ENCODE peak calls at places on chromosome 13, in five cellular contexts. One of them, this sample, is unnamed.

GRCh38 chr13:107276936-107277335 is 709.0 kb upstream of the ARGLU1 start:
- DNase-seq in GM12878: no peak
- DNase-seq in A549: no peak
- DNase-seq in K562: no peak
- DNase-seq in SK-N-SH: no peak
- DNase-seq in this sample: no peak

GRCh38 chr13:93309886-93310520 is 83.4 kb downstream of the GPC6 start:
- DNase-seq in K562: no peak
- DNase-seq in SK-N-SH: no peak
- DNase-seq in GM12878: no peak
- DNase-seq in A549: no peak
- DNase-seq in this sample: peak; percentile 5

GRCh38 chr13:97975851-97976550 is 22.5 kb downstream of the IPO5 start:
- DNase-seq in SK-N-SH: peak; percentile 98
- DNase-seq in GM12878: no peak
- DNase-seq in K562: peak; percentile 90
- DNase-seq in A549: peak; percentile 69
- DNase-seq in this sample: peak; percentile 86

GRCh38 chr13:98653471-98653985 is 76.6 kb upstream of the STK24 start:
- DNase-seq in A549: peak; percentile 80
- DNase-seq in SK-N-SH: peak; percentile 84
- DNase-seq in GM12878: peak; percentile 39
- DNase-seq in K562: peak; percentile 68
- DNase-seq in this sample: peak; percentile 63

GRCh38 chr13:43031881-43032280 is 8.5 kb downstream of the DNAJC15 start:
- DNase-seq in A549: no peak
- DNase-seq in GM12878: no peak
- DNase-seq in SK-N-SH: no peak
- DNase-seq in K562: no peak
- DNase-seq in this sample: no peak

GRCh38 chr13:97262058-97262457 is 39.9 kb downstream of the MBNL2 start:
- DNase-seq in K562: no peak
- DNase-seq in GM12878: no peak
- DNase-seq in A549: no peak
- DNase-seq in SK-N-SH: no peak
- DNase-seq in this sample: no peak

GRCh38 chr13:85659493-85659892 is 139.7 kb downstream of the SLITRK6 start:
- DNase-seq in K562: no peak
- DNase-seq in A549: no peak
- DNase-seq in SK-N-SH: no peak
- DNase-seq in GM12878: no peak
- DNase-seq in this sample: no peak

GRCh38 chr13:75294110-75294509 is 187.9 kb downstream of the TBC1D4 start:
- DNase-seq in K562: no peak
- DNase-seq in SK-N-SH: no peak
- DNase-seq in GM12878: no peak
- DNase-seq in A549: no peak
- DNase-seq in this sample: peak; percentile 28

GRCh38 chr13:30088312-30088855 is 219.0 kb downstream of the KATNAL1 start:
- DNase-seq in SK-N-SH: no peak
- DNase-seq in A549: no peak
- DNase-seq in K562: no peak
- DNase-seq in GM12878: no peak
- DNase-seq in this sample: no peak

GRCh38 chr13:100523437-100523836 is 65.2 kb downstream of the GGACT start:
- DNase-seq in K562: no peak
- DNase-seq in GM12878: no peak
- DNase-seq in SK-N-SH: no peak
- DNase-seq in A549: no peak
- DNase-seq in this sample: no peak
- TF ChIP-seq RFX5 in K562: no peak
- TF ChIP-seq RFX5 in GM12878: no peak
- TF ChIP-seq RFX5 in SK-N-SH: no peak
- TF ChIP-seq RFX5 in A549: no peak
- TF ChIP-seq RFX5 in this sample: no peak

GRCh38 chr13:113786262-113786841 is 27.3 kb downstream of the TMEM255B start:
- DNase-seq in A549: no peak
- DNase-seq in K562: no peak
- DNase-seq in GM12878: no peak
- DNase-seq in SK-N-SH: no peak
- DNase-seq in this sample: no peak
- TF ChIP-seq REST in A549: no peak
- TF ChIP-seq REST in K562: no peak
- TF ChIP-seq REST in GM12878: no peak
- TF ChIP-seq REST in SK-N-SH: no peak
- TF ChIP-seq REST in this sample: no peak

GRCh38 chr13:94886191-94886590 is 173.8 kb upstream of the SOX21 start:
- DNase-seq in SK-N-SH: no peak
- DNase-seq in K562: no peak
- DNase-seq in GM12878: no peak
- DNase-seq in A549: no peak
- DNase-seq in this sample: no peak
- TF ChIP-seq RFX5 in SK-N-SH: no peak
- TF ChIP-seq RFX5 in K562: no peak
- TF ChIP-seq RFX5 in GM12878: no peak
- TF ChIP-seq RFX5 in A549: no peak
- TF ChIP-seq RFX5 in this sample: no peak

GRCh38 chr13:111630411-111630810 is 310.0 kb downstream of the TEX29 start:
- DNase-seq in K562: no peak
- DNase-seq in GM12878: no peak
- DNase-seq in A549: no peak
- DNase-seq in SK-N-SH: no peak
- DNase-seq in this sample: no peak
- TF ChIP-seq REST in K562: no peak
- TF ChIP-seq REST in GM12878: no peak
- TF ChIP-seq REST in A549: no peak
- TF ChIP-seq REST in SK-N-SH: no peak
- TF ChIP-seq REST in this sample: no peak

GRCh38 chr13:56988543-56988942 is 152.2 kb upstream of the PRR20A start:
- DNase-seq in A549: no peak
- DNase-seq in SK-N-SH: no peak
- DNase-seq in GM12878: no peak
- DNase-seq in K562: no peak
- DNase-seq in this sample: no peak
- TF ChIP-seq RFX5 in A549: no peak
- TF ChIP-seq RFX5 in SK-N-SH: no peak
- TF ChIP-seq RFX5 in GM12878: no peak
- TF ChIP-seq RFX5 in K562: no peak
- TF ChIP-seq RFX5 in this sample: no peak

GRCh38 chr13:19123502-19123901 is 58.1 kb downstream of the TUBA3C start:
- DNase-seq in K562: no peak
- DNase-seq in SK-N-SH: no peak
- DNase-seq in A549: no peak
- DNase-seq in GM12878: no peak
- DNase-seq in this sample: no peak

DNA sequence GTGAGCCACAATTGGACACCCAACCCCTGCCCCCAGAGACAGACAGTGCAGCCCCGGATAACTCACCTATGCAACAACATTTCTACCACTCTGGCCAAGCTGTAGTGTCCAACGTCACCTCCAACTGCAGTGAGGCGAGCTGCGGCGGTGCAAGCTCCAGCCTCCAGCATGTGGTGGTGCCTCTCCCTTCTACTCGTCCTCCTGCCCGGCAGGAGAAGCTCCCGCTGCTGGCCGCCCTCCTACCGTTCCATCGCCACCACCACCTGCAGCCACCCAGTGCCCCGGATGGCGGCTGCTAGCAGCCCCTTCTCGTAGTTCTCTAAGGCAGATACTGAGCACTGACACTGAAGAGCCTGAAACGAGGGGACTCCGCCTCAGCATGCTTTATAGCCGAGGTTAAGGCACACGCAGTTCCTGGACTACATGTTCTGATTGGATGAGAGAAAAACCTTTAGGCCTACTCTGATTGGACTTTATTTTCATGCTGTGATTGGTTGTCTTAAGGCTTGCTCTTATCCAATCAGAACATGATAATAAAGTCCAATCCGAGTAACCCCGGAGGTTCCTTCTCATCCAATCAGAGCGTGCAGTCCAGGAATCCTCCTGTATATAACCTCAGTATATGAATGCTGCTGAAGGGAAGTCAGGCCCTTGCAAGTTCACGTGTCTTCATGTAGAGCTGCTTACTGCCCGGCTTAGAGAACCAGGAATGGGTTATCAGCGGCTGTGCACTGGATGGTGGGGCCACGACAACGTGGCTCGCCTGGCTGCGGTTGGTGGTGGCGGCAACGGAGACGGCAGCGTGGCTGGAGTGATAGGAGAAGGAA is 63.5 kb downstream of the TUBA3C start:
- DNase-seq in A549: no peak
- DNase-seq in SK-N-SH: peak; percentile 4
- DNase-seq in GM12878: no peak
- DNase-seq in K562: peak; percentile 60
- DNase-seq in this sample: no peak
- TF ChIP-seq REST in A549: no peak
- TF ChIP-seq REST in SK-N-SH: no peak
- TF ChIP-seq REST in GM12878: no peak
- TF ChIP-seq REST in K562: no peak
- TF ChIP-seq REST in this sample: no peak

This sample was measured in HepG2.